ENCODE peak calls at places on chromosomes 5 and 9, in five cellular contexts. E is A673; C is A549; A is CD8-positive, alpha-beta T cell; J is GM23338. X is an unnamed sample. For H3K4me1, the result is how much of the 10 kb centered on the place peaks cover.

GRCh38 chr9:133421615-133422542 is at the start of gene ADAMTS13:
- DNase-seq in C (peak), E (no peak), A (no peak), J (peak), X (no peak)

GRCh38 chr9:127158995-127159801 is 36.8 kb upstream of the ANGPTL2 start:
- DNase-seq in E (peak), C (peak), A (peak), J (peak), X (peak)

GRCh38 chr9:114363424-114363823 is 24.4 kb downstream of the AKNA start:
- DNase-seq in A (no peak), J (no peak), E (no peak), C (no peak), X (no peak)

GRCh38 chr5:75306746-75307145 is 30.3 kb upstream of the HMGCR start:
- DNase-seq in J (no peak), A (no peak), E (no peak), C (no peak), X (peak)

GRCh38 chr5:6573651-6574101 is 59.2 kb downstream of the NSUN2 start:
- DNase-seq in A (peak), J (peak), E (peak), C (no peak), X (no peak)

GRCh38 chr9:100096378-100096916 is 2.4 kb downstream of the ERP44 start:
- DNase-seq in C (no peak), A (no peak), J (no peak), E (no peak), X (no peak)

GRCh38 chr5:132099073-132099748 is 25.6 kb downstream of the CSF2 start:
- DNase-seq in C (no peak), A (no peak), E (no peak), J (no peak), X (no peak)

GRCh38 chr9:130899051-130899748 is 2.6 kb upstream of the QRFP start:
- DNase-seq in A (no peak), C (no peak), J (no peak), E (no peak), X (no peak)

GRCh38 chr5:170267431-170268152 is 30.0 kb downstream of the LCP2 start:
- DNase-seq in C (peak), J (peak), A (peak), E (peak), X (peak)

GRCh38 chr5:68350176-68350575 is 134.6 kb downstream of the PIK3R1 start:
- DNase-seq in E (no peak), A (no peak), J (no peak), C (no peak), X (no peak)

GRCh38 chr9:113590991-113591898 is 127.7 kb downstream of the RGS3 start:
- DNase-seq in E (peak), A (no peak), C (peak), J (peak), X (peak)

GRCh38 chr5:110562189-110562588 is 164.3 kb downstream of the TMEM232 start:
- DNase-seq in E (no peak), C (no peak), J (no peak), A (no peak), X (no peak)

GRCh38 chr5:124867064-124867707 is 120.7 kb upstream of the ZNF608 start:
- DNase-seq in J (no peak), A (no peak), C (no peak), E (no peak), X (no peak)

GRCh38 chr5:109470263-109470662 is 60.5 kb upstream of the PJA2 start:
- DNase-seq in A (no peak), E (no peak), J (no peak), C (no peak), X (no peak)

GRCh38 chr5:87113848-87114247 is 153.8 kb upstream of the RASA1 start:
- DNase-seq in A (no peak), E (no peak), C (no peak), J (no peak), X (no peak)

GRCh38 chr5:16464664-16465543 is 696 bp downstream of the ZNF622 start:
- DNase-seq in C (no peak), A (peak), J (peak), E (no peak), X (no peak)
- H3K4me1 ChIP-seq in C (under half), A (half or more), J (under half), E (under half), X (under half)

GRCh38 chr5:139118804-139119203 is 79.4 kb downstream of the SIL1 start:
- DNase-seq in C (no peak), E (no peak), J (no peak), A (no peak), X (no peak)
- H3K27ac ChIP-seq in C (no peak), E (no peak), J (no peak), A (no peak), X (no peak)

DNA sequence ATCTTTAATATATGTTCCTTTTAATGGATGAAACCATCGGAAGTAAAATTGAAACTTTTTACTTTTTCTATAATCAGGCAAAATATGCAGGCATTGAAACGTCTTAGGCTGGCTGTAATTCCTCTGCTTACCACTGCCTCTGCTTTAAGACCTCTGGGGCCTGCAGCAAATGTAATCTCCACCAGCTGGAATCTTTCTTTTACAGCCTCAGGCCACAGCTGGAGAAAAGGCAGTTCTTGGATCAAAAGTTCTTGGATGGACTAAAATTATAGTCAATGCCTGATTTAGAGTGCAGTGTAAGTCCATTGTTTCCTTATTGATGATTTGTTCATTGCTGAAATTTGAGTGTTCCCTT is 396.7 kb downstream of the KCTD16 start:
- DNase-seq in J (peak), C (no peak), A (no peak), E (no peak), X (no peak)
- TF ChIP-seq CTCF in J (no peak), C (no peak), A (no peak), E (no peak), X (no peak)

DNA sequence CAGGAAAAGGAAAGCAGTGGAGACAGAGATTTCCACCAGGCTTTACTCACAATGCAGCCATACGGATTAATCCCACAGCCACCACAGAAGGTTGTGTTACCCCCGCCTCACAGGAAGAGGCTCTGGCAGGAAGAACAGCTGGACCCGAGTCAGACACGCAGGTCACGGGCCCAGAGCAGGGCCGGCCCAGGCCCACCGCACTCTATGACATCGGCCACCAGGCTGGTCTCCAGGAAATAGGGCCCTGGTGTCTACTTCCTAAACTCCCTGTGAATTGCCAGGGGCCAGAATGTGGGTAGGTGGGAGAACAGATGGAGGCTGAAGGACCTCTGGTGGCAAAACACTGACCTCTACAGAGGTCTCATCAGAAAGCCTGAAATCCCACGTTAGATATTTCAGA is 15.6 kb downstream of the MGAT1 start:
- DNase-seq in E (no peak), J (no peak), C (no peak), A (peak), X (no peak)
- H3K4me1 ChIP-seq in E (under half), J (under half), C (under half), A (under half), X (under half)

GRCh38 chr5:174984863-174985262 is 260.5 kb downstream of the MSX2 start:
- DNase-seq in E (no peak), A (no peak), C (no peak), J (no peak), X (no peak)
- H3K27ac ChIP-seq in E (no peak), A (no peak), C (no peak), J (no peak), X (no peak)

GRCh38 chr5:112628219-112628618 is 109.5 kb upstream of the APC start:
- DNase-seq in J (peak), A (no peak), C (no peak), E (no peak), X (peak)
- TF ChIP-seq CTCF in J (no peak), A (no peak), C (no peak), E (no peak), X (no peak)

X was measured in cardiac muscle cell.